ENCODE peak calls at places on chromosomes 1 and 21, in five cellular contexts. Q is AG08395; Z is endothelial cell; A is NCI-H1105; U is CD8-positive, alpha-beta memory T cell. V is an unnamed sample.

GRCh38 chr1:103514920-103515503 is 10.5 kb upstream of the RNPC3 start:
- DNase-seq in Z (peak; percentile 8), A (peak; percentile 32), U (peak; percentile 34), Q (peak; percentile 44), V (peak; percentile 2)

GRCh38 chr1:44842763-44843655 is at the start of gene PTCH2:
- DNase-seq in U (peak; percentile 9), A (peak; percentile 87), Q (peak; percentile 86), Z (peak; percentile 72), V (peak; percentile 95)

GRCh38 chr1:228807904-228808487 is 72.7 kb downstream of the RHOU start:
- DNase-seq in Q (no peak), Z (no peak), U (no peak), A (no peak), V (no peak)

GRCh38 chr1:192993426-192994085 is 65.6 kb downstream of the UCHL5 start:
- DNase-seq in Q (no peak), A (no peak), Z (no peak), U (no peak), V (no peak)

GRCh38 chr1:161432091-161432490 is 64.4 kb upstream of the CFAP126 start:
- DNase-seq in A (no peak), Q (no peak), U (no peak), Z (no peak), V (no peak)

GRCh38 chr1:5287178-5288155 is 633.1 kb downstream of the AJAP1 start:
- DNase-seq in Z (no peak), Q (no peak), A (no peak), U (no peak), V (no peak)

GRCh38 chr1:59878370-59878769 is 48.2 kb downstream of the CYP2J2 start:
- DNase-seq in Q (no peak), A (no peak), Z (no peak), U (no peak), V (no peak)

GRCh38 chr1:151534662-151535278 is 5.3 kb upstream of the TUFT1 start:
- DNase-seq in U (peak; percentile 38), Q (peak; percentile 84), A (peak; percentile 37), Z (peak; percentile 88), V (peak; percentile 82)

GRCh38 chr1:100566300-100566699 is 28.4 kb downstream of the GPR88 start:
- DNase-seq in U (no peak), Q (no peak), Z (no peak), A (no peak), V (no peak)

GRCh38 chr21:34126691-34127090 is 53.3 kb downstream of the MRPS6 start:
- DNase-seq in U (no peak), Z (no peak), A (no peak), Q (peak; percentile 33), V (no peak)

GRCh38 chr1:95584315-95584714 is 350.3 kb downstream of the RWDD3 start:
- DNase-seq in Q (no peak), A (no peak), Z (no peak), U (no peak), V (no peak)

GRCh38 chr1:42529724-42530161 is 66.7 kb downstream of the CCDC30 start:
- DNase-seq in Z (no peak), Q (peak; percentile 67), A (no peak), U (no peak), V (no peak)

GRCh38 chr1:93081716-93082115 is 2.6 kb downstream of the MTF2 start:
- DNase-seq in A (no peak), Z (no peak), Q (peak; percentile 70), U (no peak), V (no peak)